ENCODE peak calls at places on chromosomes 16 and 17, in six cellular contexts. S, A, J, D, O and F are unnamed samples.

GRCh38 chr16:3577302-3577752 is at the start of gene NLRC3:
- DNase-seq in S (no peak), A (no peak), J (no peak), D (no peak), O (peak; percentile 73), F (no peak)

GRCh38 chr17:13947499-13947898 is 121.8 kb upstream of the COX10 start:
- DNase-seq in S (no peak), A (no peak), J (no peak), D (no peak), O (no peak), F (no peak)

GRCh38 chr17:75273968-75274708 is 3.1 kb upstream of the MIF4GD start:
- DNase-seq in S (no peak), A (peak; percentile 77), J (no peak), D (peak; percentile 53), O (no peak), F (no peak)

GRCh38 chr17:1644493-1645206 is 882 bp downstream of the SCARF1 start:
- DNase-seq in S (no peak), A (peak; percentile 73), J (no peak), D (peak; percentile 55), O (no peak), F (no peak)

GRCh38 chr16:49952386-49952785 is 72.6 kb upstream of the CNEP1R1 start:
- DNase-seq in S (no peak), A (no peak), J (no peak), D (peak; percentile 35), O (no peak), F (no peak)

GRCh38 chr16:81635336-81635947 is 143.6 kb upstream of the PLCG2 start:
- DNase-seq in S (no peak), A (no peak), J (no peak), D (no peak), O (no peak), F (no peak)

GRCh38 chr16:1706386-1707192 is 594 bp downstream of the MAPK8IP3 start:
- DNase-seq in S (no peak), A (peak; percentile 36), J (peak; percentile 50), D (no peak), O (peak; percentile 63), F (no peak)

GRCh38 chr17:29093090-29093871 is 50.3 kb downstream of the PIPOX start:
- DNase-seq in S (no peak), A (no peak), J (no peak), D (no peak), O (no peak), F (no peak)

GRCh38 chr16:85989376-85989775 is 90.4 kb downstream of the IRF8 start:
- DNase-seq in S (no peak), A (no peak), J (no peak), D (no peak), O (no peak), F (no peak)

GRCh38 chr16:85334718-85335583 is 222.7 kb upstream of the CIBAR2 start:
- DNase-seq in S (peak; percentile 77), A (no peak), J (peak; percentile 86), D (peak; percentile 26), O (peak; percentile 35), F (peak; percentile 23)

GRCh38 chr17:691423-691822 is 23.2 kb downstream of the VPS53 start:
- DNase-seq in S (no peak), A (peak; percentile 76), J (no peak), D (peak; percentile 57), O (no peak), F (no peak)

GRCh38 chr17:42541041-42541833 is 5.2 kb downstream of the NAGLU start:
- DNase-seq in S (no peak), A (no peak), J (no peak), D (peak; percentile 57), O (no peak), F (peak; percentile 94)

GRCh38 chr16:1790611-1791255 is 2.8 kb downstream of the IGFALS start:
- DNase-seq in S (no peak), A (no peak), J (no peak), D (no peak), O (no peak), F (no peak)

GRCh38 chr17:2551928-2552327 is 40.2 kb upstream of the METTL16 start:
- DNase-seq in S (no peak), A (no peak), J (no peak), D (no peak), O (no peak), F (no peak)

GRCh38 chr17:75703591-75703990 is 17.7 kb upstream of the ITGB4 start:
- DNase-seq in S (no peak), A (no peak), J (no peak), D (peak; percentile 63), O (no peak), F (no peak)

GRCh38 chr17:47208744-47209488 is at the start of gene MYL4:
- DNase-seq in S (no peak), A (no peak), J (no peak), D (no peak), O (peak; percentile 16), F (no peak)

GRCh38 chr17:37062036-37062435 is 113.3 kb downstream of the AATF start:
- DNase-seq in S (no peak), A (no peak), J (no peak), D (no peak), O (no peak), F (no peak)

GRCh38 chr17:32142857-32143524 is 689 bp downstream of the RHOT1 start:
- DNase-seq in S (peak; percentile 87), A (peak; percentile 76), J (peak; percentile 85), D (peak; percentile 75), O (peak; percentile 35), F (peak; percentile 49)

GRCh38 chr17:51161541-51161940 is 4.7 kb upstream of the NME2 start:
- DNase-seq in S (no peak), A (no peak), J (no peak), D (no peak), O (no peak), F (no peak)

GRCh38 chr16:2838928-2839327 is 8.8 kb downstream of the ZG16B start:
- DNase-seq in S (peak; percentile 91), A (peak; percentile 89), J (peak; percentile 93), D (peak; percentile 74), O (peak; percentile 74), F (peak; percentile 72)

GRCh38 chr17:39196820-39197331 is 593 bp downstream of the CACNB1 start:
- DNase-seq in S (peak; percentile 73), A (no peak), J (peak; percentile 60), D (peak; percentile 35), O (peak; percentile 62), F (no peak)

GRCh38 chr16:48632137-48632774 is 22.3 kb upstream of the N4BP1 start:
- DNase-seq in S (no peak), A (no peak), J (no peak), D (no peak), O (no peak), F (peak; percentile 80)

GRCh38 chr17:43671075-43671692 is 9.5 kb upstream of the MEOX1 start:
- DNase-seq in S (no peak), A (no peak), J (no peak), D (peak; percentile 60), O (no peak), F (no peak)

GRCh38 chr17:79065105-79065670 is 9.4 kb upstream of the ENGASE start:
- DNase-seq in S (peak; percentile 73), A (peak; percentile 32), J (peak; percentile 77), D (peak; percentile 78), O (peak; percentile 48), F (peak; percentile 43)

GRCh38 chr16:57224651-57225335 is 20.3 kb upstream of the ARL2BP start:
- DNase-seq in S (no peak), A (no peak), J (no peak), D (no peak), O (no peak), F (no peak)

GRCh38 chr16:77195411-77195810 is 3.8 kb upstream of the SYCE1L start:
- DNase-seq in S (no peak), A (no peak), J (no peak), D (no peak), O (no peak), F (no peak)

GRCh38 chr16:51237861-51238378 is 86.8 kb upstream of the SALL1 start:
- DNase-seq in S (no peak), A (no peak), J (no peak), D (no peak), O (no peak), F (peak; percentile 43)

GRCh38 chr17:73291260-73291801 is 20.5 kb downstream of the CDC42EP4 start:
- DNase-seq in S (peak; percentile 25), A (peak; percentile 86), J (no peak), D (peak; percentile 98), O (no peak), F (no peak)

GRCh38 chr17:73289549-73290254 is 22.1 kb downstream of the CDC42EP4 start:
- DNase-seq in S (no peak), A (no peak), J (no peak), D (no peak), O (no peak), F (no peak)

GRCh38 chr17:73292031-73292531 is 19.7 kb downstream of the CDC42EP4 start:
- DNase-seq in S (peak; percentile 25), A (peak; percentile 83), J (no peak), D (peak; percentile 95), O (no peak), F (no peak)

GRCh38 chr17:73288534-73289302 is 23.1 kb downstream of the CDC42EP4 start:
- DNase-seq in S (no peak), A (no peak), J (no peak), D (peak; percentile 33), O (no peak), F (peak; percentile 97)

GRCh38 chr17:73290399-73291259 is 21.2 kb downstream of the CDC42EP4 start:
- DNase-seq in S (peak; percentile 27), A (no peak), J (no peak), D (no peak), O (no peak), F (no peak)
- H2AFZ ChIP-seq in S (no peak overlapping the region), A (peak overlapping the region; percentile 76), J (no peak overlapping the region), D (no peak overlapping the region), O (no peak overlapping the region), F (no peak overlapping the region)

DNA sequence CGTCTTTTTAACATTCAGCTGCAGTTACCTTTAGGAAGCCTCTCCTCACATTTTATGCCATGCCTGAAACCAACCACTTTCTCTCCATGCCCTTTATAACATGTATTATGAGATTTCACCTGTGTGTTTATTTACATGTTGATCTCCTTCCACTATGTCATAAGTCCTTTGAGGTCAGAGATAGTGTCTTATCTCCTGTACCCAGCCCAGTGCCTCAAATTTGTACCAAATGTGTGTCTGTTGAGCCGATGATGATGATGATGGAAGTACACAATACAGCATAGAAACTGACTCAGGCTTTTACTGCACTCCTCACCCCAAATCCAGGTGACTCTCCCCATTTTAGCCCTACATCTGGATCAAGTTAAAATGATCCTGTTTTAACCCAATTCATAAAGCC is 179.5 kb upstream of the CACNG5 start:
- DNase-seq in S (no peak), A (no peak), J (no peak), D (no peak), O (no peak), F (no peak)
- H3K27ac ChIP-seq in S (no peak overlapping the region), A (no peak overlapping the region), J (no peak overlapping the region), D (no peak overlapping the region), O (no peak overlapping the region), F (no peak overlapping the region)

GRCh38 chr16:30844671-30845449 is 49.0 kb downstream of the BCL7C start:
- DNase-seq in S (peak; percentile 74), A (peak; percentile 90), J (peak; percentile 95), D (peak; percentile 81), O (peak; percentile 94), F (peak; percentile 97)
- H2AFZ ChIP-seq in S (no peak overlapping the region), A (peak overlapping the region; percentile 88), J (peak overlapping the region; percentile 70), D (peak overlapping the region; percentile 77), O (peak overlapping the region; percentile 99), F (peak overlapping the region; percentile 86)

DNA sequence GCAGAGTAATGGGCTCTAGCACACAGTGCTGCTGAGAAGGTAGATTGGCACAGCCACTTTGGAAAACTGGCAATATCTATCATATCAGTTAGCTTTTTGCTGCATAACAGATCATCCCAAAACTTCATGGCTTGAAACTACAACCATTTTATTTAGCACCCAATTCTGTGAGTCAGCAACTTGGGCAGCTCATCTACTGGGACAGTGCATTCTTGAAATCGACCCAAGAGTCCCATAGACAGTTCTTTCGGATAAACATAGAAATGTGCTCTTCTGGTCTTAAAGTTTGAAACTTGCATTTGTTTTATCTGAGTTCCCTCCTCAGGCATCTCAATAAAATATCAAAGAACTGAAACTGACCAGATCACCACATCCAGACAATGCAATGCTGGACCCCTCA is 76.7 kb downstream of the CEP112 start:
- DNase-seq in S (no peak), A (peak; percentile 43), J (no peak), D (no peak), O (no peak), F (no peak)
- H3K27ac ChIP-seq in S (no peak overlapping the region), A (no peak overlapping the region), J (no peak overlapping the region), D (no peak overlapping the region), O (no peak overlapping the region), F (no peak overlapping the region)